ENCODE peak calls at places on chromosomes 16 and 17, in five cellular contexts. V is brain microvascular endothelial cell, Z is body of pancreas, W is cardiac muscle cell, J is IMR-90. B is an unnamed sample.

GRCh38 chr17:39974433-39974832 is 6.2 kb upstream of the PSMD3 start:
- DNase-seq in W (no peak), V (no peak), Z (no peak), J (no peak), B (no peak)

GRCh38 chr17:12634789-12635414 is 30.8 kb upstream of the MYOCD start:
- DNase-seq in V (no peak), J (no peak), Z (no peak), W (peak), B (no peak)

GRCh38 chr17:82063424-82064415 is 1.9 kb downstream of the DUS1L start:
- DNase-seq in V (no peak), W (no peak), J (no peak), Z (no peak), B (no peak)

GRCh38 chr17:79461041-79461440 is 149.8 kb downstream of the RBFOX3 start:
- DNase-seq in Z (no peak), J (peak), W (no peak), V (peak), B (peak)

GRCh38 chr17:1264196-1264595 is 6.0 kb upstream of the BHLHA9 start:
- DNase-seq in J (no peak), Z (no peak), V (no peak), W (no peak), B (no peak)

GRCh38 chr17:56540791-56541190 is 52.7 kb upstream of the NOG start:
- DNase-seq in Z (no peak), V (no peak), J (no peak), W (peak), B (no peak)

GRCh38 chr17:42774066-42774750 is 959 bp downstream of the VPS25 start:
- DNase-seq in W (no peak), Z (no peak), V (no peak), J (peak), B (peak)

GRCh38 chr17:59763861-59764260 is 56.4 kb downstream of the VMP1 start:
- DNase-seq in W (no peak), Z (no peak), V (peak), J (peak), B (peak)

GRCh38 chr16:3487521-3488410 is 7.5 kb downstream of the C16orf90 start:
- DNase-seq in W (no peak), Z (no peak), V (no peak), J (no peak), B (no peak)
- TF ChIP-seq CTCF in W (no peak), Z (no peak), V (no peak), J (no peak), B (no peak)

GRCh38 chr16:74888227-74888862 is 96.6 kb downstream of the WDR59 start:
- DNase-seq in J (no peak), Z (no peak), V (no peak), W (no peak), B (no peak)

GRCh38 chr16:74888888-74889287 is 96.0 kb downstream of the WDR59 start:
- DNase-seq in J (no peak), Z (no peak), V (no peak), W (no peak), B (no peak)

GRCh38 chr16:74896389-74897370 is 88.2 kb downstream of the WDR59 start:
- DNase-seq in W (no peak), J (peak), V (peak), Z (no peak), B (peak)

GRCh38 chr16:74887084-74887483 is 97.8 kb downstream of the WDR59 start:
- DNase-seq in W (no peak), V (no peak), J (no peak), Z (no peak), B (no peak)

GRCh38 chr16:74892574-74893461 is 92.1 kb downstream of the WDR59 start:
- DNase-seq in Z (no peak), W (no peak), J (no peak), V (no peak), B (no peak)
- TF ChIP-seq CTCF in Z (no peak), W (no peak), J (no peak), V (no peak), B (no peak)

GRCh38 chr17:45338023-45338781 is 21.4 kb upstream of the MAP3K14 start:
- DNase-seq in W (no peak), J (no peak), V (no peak), Z (no peak), B (no peak)
- TF ChIP-seq CTCF in W (no peak), J (no peak), V (no peak), Z (no peak), B (no peak)

DNA sequence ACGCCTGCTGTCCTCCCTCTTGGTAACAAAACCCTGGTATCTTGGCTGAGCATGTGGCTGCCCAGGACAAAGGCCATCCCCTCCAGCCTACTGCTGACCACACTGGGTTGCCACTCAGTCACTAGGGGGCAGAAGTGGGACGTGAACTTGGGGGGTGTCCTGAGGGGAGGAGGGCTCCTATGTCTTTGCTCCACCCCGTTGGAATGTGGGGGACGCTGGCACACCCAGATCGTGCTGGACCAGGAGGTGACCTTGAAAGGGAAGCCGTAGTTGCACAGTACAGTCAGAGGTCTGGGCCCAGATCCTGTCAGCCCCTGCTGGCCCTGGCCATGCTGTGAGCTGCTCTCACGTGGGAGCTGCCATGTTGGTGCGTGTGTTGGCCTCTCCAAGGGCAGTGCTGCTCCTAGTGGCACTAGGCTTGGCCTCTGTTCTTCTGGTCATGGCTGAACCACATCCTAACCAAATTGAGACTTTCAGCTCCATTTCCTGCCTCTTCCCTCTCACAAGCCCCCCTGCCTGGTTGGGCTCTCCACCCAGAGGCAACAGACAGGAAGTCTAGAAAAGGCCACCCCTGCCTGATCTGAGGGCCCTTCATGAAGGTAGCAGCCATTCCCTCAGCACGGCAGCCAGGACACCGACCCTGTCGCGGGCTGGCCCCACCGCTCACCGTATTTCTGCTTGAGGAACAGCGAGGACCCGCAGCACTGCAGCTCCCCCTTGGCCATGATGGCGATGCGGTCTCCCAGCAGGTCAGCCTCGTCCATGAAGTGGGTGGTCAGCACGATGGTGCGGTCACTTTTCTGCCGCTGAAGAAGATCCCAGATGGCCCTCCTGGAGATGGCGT is 29.0 kb upstream of the RNPS1 start:
- DNase-seq in V (no peak), W (peak), Z (peak), J (no peak), B (peak)
- TF ChIP-seq CTCF in V (peak), W (peak), Z (peak), J (peak), B (peak)

DNA sequence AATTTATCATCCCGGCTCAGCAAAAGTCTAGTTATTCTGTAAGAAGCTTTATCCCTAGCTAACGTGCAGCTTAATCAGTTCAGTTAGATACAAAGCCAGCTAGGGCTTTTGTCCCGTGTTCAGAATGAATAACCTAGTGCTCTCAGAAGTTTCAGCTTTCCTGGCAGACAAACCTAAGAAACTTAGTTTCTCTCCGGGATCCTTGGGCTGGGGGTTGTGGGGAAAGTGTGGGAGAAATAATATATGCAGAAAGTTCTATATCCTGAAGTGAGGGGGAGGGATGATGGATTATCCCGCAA is 475.7 kb upstream of the CCL2 start:
- DNase-seq in W (no peak), J (no peak), V (no peak), Z (no peak), B (no peak)
- TF ChIP-seq CTCF in W (no peak), J (no peak), V (no peak), Z (no peak), B (no peak)

GRCh38 chr17:8080799-8081219 is 6.7 kb downstream of the ALOX12B start:
- DNase-seq in V (no peak), W (no peak), J (no peak), Z (no peak), B (no peak)

GRCh38 chr17:8081876-8082275 is 5.6 kb downstream of the ALOX12B start:
- DNase-seq in V (no peak), J (no peak), Z (no peak), W (no peak), B (no peak)

GRCh38 chr17:8079291-8080207 is 8.0 kb downstream of the ALOX12B start:
- DNase-seq in V (peak), W (peak), Z (peak), J (peak), B (peak)

GRCh38 chr17:8082312-8082711 is 5.2 kb downstream of the ALOX12B start:
- DNase-seq in J (no peak), V (no peak), Z (no peak), W (no peak), B (no peak)

DNA sequence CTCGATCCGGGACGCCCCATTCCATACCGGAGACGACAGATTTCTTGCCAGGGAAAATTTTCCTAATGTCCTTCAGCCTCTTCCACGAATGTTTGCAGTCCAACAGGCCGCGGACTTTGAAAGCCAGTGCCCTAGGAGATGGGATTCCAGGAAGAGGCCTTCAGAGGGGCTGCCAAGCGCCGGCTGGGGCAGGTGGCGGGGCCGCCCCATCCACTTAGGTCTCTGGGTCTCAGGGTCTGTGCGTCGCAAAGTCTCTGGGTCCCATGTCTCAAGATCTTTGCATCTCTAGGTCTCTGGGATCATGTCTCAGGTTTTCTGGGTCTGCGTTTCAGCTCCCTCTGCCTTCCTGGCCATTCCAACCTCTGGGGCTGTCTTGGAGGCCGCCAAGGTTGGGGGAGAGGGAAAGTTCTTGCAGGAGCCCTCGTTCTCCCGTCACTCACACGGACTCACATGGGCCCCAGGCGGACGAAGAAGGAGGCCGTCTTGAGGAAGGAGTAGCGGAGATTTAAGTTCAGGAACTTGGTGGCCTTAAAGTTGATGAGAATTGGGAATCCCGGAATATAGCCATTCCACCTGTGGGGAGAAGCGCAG is 7.2 kb downstream of the ALOX12B start:
- DNase-seq in Z (no peak), W (no peak), J (no peak), V (no peak), B (no peak)
- TF ChIP-seq CTCF in Z (peak), W (no peak), J (no peak), V (no peak), B (no peak)

DNA sequence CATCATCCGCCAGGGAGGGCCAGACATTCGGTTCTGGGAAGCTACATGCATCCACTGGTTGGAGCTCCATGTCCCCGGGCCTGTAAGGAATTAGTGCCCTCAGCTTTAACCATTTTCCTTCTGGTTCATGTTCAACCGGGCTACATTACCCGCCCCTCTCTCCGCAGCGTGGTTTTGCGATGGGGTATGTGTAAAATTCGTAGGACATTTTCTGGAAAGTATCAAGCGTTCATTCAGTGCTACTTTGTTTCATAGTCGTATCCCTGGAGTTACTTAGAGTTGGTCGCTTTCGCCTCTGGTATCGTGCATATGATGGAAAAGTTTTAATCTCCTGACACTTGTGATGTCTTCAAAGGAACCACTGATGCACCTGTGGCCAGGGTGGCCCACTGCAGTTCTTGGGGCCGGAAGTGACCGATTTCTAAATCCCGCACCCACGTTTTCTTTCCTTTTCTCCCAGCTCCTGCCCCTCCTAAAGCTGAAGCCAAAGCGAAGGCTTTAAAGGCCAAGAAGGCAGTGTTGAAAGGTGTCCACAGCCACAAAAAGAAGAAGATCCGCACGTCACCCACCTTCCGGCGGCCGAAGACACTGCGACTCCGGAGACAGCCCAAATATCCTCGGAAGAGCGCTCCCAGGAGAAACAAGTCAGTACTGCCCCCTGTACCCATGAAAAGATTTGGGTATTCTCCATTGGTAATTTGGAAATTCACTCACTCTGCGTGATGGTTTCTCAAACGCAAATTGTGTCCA is 637 bp downstream of the RPL23A start:
- DNase-seq in W (no peak), J (no peak), Z (no peak), V (no peak), B (no peak)
- TF ChIP-seq CTCF in W (peak), J (peak), Z (no peak), V (peak), B (no peak)

DNA sequence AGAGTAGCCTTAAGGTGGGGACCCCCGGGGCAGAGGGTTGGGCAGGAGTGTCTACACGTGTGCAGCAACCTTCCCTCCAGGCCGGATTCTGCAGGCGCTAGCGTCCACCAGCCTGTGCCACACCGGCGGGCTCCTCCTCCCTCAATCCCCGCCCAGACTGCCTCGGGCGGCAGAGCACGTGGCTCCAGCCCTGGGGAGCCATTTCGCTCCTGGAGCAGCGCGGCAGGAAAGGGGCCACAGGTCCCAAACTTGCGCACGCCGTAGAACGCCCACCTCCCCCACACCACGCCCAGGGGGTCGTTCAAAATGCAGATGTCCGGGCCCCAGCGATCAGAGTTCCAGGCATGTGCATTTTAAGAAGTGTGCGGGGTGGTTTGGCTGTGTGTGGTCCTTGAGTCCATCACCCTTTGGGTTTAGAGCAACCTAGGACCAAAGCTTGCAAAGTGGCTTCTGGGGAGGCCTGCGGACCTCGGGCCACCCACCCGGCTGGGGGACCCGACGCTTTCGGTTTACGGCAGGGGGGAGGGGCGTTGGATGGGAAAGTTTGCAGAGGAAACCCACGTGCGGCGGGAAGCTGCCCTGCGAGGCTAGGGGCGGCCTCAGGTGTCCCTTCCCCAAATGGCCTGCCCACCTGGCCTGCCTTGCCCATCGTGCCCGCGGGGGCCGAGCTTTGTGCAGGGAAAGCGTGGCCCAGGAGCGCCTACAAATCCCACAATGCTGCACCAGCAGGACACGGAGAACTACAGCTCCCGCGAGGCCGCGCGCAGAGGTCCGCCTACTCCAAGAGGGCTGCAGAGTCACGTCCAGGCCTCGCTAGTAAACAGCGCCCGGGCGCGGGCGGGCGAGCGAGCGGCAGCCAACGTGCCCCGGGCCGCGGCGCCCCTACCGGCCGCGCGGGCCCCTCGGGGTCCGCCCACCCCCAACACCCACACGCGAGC is 1.4 kb downstream of the TFAP4 start:
- DNase-seq in W (peak), J (peak), Z (peak), V (peak), B (peak)
- TF ChIP-seq CTCF in W (no peak), J (peak), Z (no peak), V (no peak), B (no peak)

DNA sequence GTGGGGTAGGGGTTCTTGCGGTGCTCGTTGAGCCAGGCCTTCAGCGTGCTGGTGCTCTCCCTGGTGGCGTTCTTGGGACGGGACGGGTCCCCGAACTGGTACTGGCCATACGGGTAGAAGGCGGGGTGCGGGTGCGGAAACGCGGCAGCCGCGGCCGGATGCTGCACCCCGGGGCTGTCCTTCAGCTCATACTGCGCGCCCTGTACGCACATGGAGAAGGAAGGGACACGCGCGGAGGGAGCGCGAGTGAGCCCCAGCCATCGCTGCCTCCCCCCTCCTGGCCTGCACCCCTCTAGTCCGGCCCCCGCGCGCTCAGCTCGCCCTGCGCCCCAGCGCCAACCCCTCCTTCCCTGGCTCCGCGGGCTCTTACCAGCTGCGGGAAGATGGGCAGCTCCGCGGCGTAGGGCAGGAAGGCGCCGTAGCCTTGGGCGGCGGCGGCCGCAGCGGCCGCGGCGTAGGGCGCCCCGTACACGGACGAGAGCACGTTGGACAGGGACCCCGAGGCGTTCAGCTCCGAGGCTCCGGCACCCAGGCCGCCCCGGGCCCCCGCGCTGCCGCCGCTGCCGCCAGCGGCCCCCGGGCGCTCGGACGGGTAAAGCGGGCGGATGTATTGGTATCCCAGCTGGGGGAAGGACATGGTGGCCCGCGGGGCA is 1.0 kb downstream of the IRX3 start:
- DNase-seq in V (no peak), W (peak), J (no peak), Z (no peak), B (peak)
- TF ChIP-seq CTCF in V (peak), W (no peak), J (no peak), Z (no peak), B (peak)